ENCODE peak calls at places on chromosomes 2 and 18, in ten cellular contexts. L, M, N, A, O, I, V, Z, P and K are unnamed samples.

GRCh38 chr2:24327988-24328387 is 32.3 kb downstream of the ITSN2 start:
- ATAC-seq in L (peak; percentile 34), M (peak; percentile 45), N (no peak), A (peak; percentile 53), O (no peak), I (no peak), V (peak; percentile 47), Z (no peak), P (no peak), K (no peak)

GRCh38 chr2:25920326-25920725 is 42.0 kb upstream of the ASXL2 start:
- ATAC-seq in L (no peak), M (no peak), N (no peak), A (no peak), O (no peak), I (no peak), V (no peak), Z (no peak), P (no peak), K (no peak)

GRCh38 chr2:170818294-170819104 is 1.8 kb downstream of the GAD1 start:
- ATAC-seq in L (no peak), M (no peak), N (no peak), A (no peak), O (peak; percentile 23), I (no peak), V (no peak), Z (no peak), P (no peak), K (no peak)

GRCh38 chr2:143787674-143788073 is 658.5 kb downstream of the ARHGAP15 start:
- ATAC-seq in L (no peak), M (no peak), N (no peak), A (no peak), O (no peak), I (no peak), V (no peak), Z (no peak), P (no peak), K (no peak)

GRCh38 chr2:101295895-101296294 is 12.6 kb downstream of the RNF149 start:
- ATAC-seq in L (no peak), M (peak; percentile 70), N (no peak), A (no peak), O (no peak), I (no peak), V (peak; percentile 14), Z (no peak), P (no peak), K (no peak)

GRCh38 chr18:3151379-3152264 is 68.1 kb downstream of the MYOM1 start:
- ATAC-seq in L (no peak), M (peak; percentile 65), N (no peak), A (no peak), O (no peak), I (no peak), V (peak; percentile 20), Z (no peak), P (no peak), K (no peak)

GRCh38 chr2:180187611-180188010 is 180.5 kb upstream of the CWC22 start:
- ATAC-seq in L (no peak), M (no peak), N (no peak), A (no peak), O (no peak), I (no peak), V (no peak), Z (no peak), P (no peak), K (no peak)

GRCh38 chr2:159131882-159132281 is 154.6 kb downstream of the WDSUB1 start:
- ATAC-seq in L (peak; percentile 47), M (peak; percentile 62), N (peak; percentile 24), A (peak; percentile 30), O (peak; percentile 92), I (peak; percentile 36), V (peak; percentile 48), Z (peak; percentile 34), P (no peak), K (no peak)

GRCh38 chr2:88022522-88022921 is 6.2 kb upstream of the RNU2-63P start:
- ATAC-seq in L (no peak), M (peak; percentile 37), N (peak; percentile 43), A (no peak), O (no peak), I (no peak), V (no peak), Z (no peak), P (no peak), K (no peak)

GRCh38 chr2:101829429-101829828 is 131.9 kb downstream of the MAP4K4 start:
- ATAC-seq in L (no peak), M (no peak), N (no peak), A (no peak), O (no peak), I (no peak), V (no peak), Z (no peak), P (no peak), K (no peak)

GRCh38 chr18:35027206-35027605 is 14.0 kb upstream of the MAPRE2 start:
- ATAC-seq in L (no peak), M (no peak), N (no peak), A (no peak), O (no peak), I (no peak), V (no peak), Z (no peak), P (peak; percentile 14), K (no peak)

GRCh38 chr18:75582406-75582821 is 154.9 kb upstream of the SMIM21 start:
- ATAC-seq in L (no peak), M (no peak), N (no peak), A (no peak), O (no peak), I (no peak), V (no peak), Z (no peak), P (no peak), K (no peak)

GRCh38 chr2:101361519-101361918 is 25.8 kb downstream of the CREG2 start:
- ATAC-seq in L (no peak), M (no peak), N (no peak), A (no peak), O (peak; percentile 32), I (no peak), V (no peak), Z (no peak), P (peak; percentile 54), K (no peak)

GRCh38 chr18:75970212-75970611 is 524.8 kb downstream of the ZNF516 start:
- ATAC-seq in L (peak; percentile 14), M (no peak), N (no peak), A (no peak), O (no peak), I (no peak), V (no peak), Z (no peak), P (no peak), K (no peak)

GRCh38 chr2:8270699-8271098 is 411.2 kb upstream of the ID2 start:
- ATAC-seq in L (no peak), M (no peak), N (no peak), A (no peak), O (no peak), I (no peak), V (peak; percentile 48), Z (no peak), P (no peak), K (no peak)

GRCh38 chr18:9507565-9508088 is 32.3 kb downstream of the RALBP1 start:
- ATAC-seq in L (no peak), M (no peak), N (no peak), A (no peak), O (no peak), I (no peak), V (no peak), Z (no peak), P (no peak), K (no peak)

GRCh38 chr2:98908909-98909308 is 27.1 kb downstream of the CRACDL start:
- ATAC-seq in L (no peak), M (no peak), N (no peak), A (no peak), O (peak; percentile 4), I (no peak), V (no peak), Z (no peak), P (peak; percentile 28), K (no peak)

GRCh38 chr18:55236150-55236931 is 277.1 kb upstream of the CCDC68 start:
- ATAC-seq in L (peak; percentile 64), M (peak; percentile 53), N (no peak), A (peak; percentile 59), O (no peak), I (peak; percentile 16), V (peak; percentile 24), Z (peak; percentile 59), P (no peak), K (no peak)

GRCh38 chr2:54665436-54665856 is 58.0 kb upstream of the EML6 start:
- ATAC-seq in L (peak; percentile 60), M (peak; percentile 63), N (no peak), A (peak; percentile 28), O (no peak), I (no peak), V (peak; percentile 8), Z (peak; percentile 19), P (peak; percentile 68), K (no peak)
- H3K4me1 ChIP-seq in L (peaks cover 61% of the 10 kb centered on the region), M (peaks cover 32% of the 10 kb centered on the region), N (peaks cover 48% of the 10 kb centered on the region), A (peaks cover 18% of the 10 kb centered on the region), O (peaks cover 14% of the 10 kb centered on the region), I (peaks cover 15% of the 10 kb centered on the region), V (peaks cover 9% of the 10 kb centered on the region), Z (peaks cover 8% of the 10 kb centered on the region), P (no peaks in the 10 kb centered on the region), K (peaks cover 48% of the 10 kb centered on the region)

DNA sequence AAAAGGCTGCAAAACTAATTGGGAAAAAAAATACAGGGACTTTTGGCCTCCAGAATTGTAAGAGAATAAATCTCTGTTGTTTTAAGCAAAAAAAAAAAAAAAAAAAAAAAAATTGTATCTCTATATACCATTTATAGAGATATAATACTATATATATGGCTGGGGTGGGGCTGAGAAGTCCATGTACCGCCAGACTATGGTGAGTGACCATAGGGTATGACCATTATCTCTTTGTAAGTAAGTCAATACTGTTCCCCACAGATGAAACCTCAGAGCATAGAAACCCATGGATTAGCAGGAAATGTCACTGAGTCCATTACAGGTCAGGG is 117.1 kb upstream of the MCFD2 start:
- ATAC-seq in L (no peak), M (no peak), N (no peak), A (no peak), O (no peak), I (no peak), V (no peak), Z (no peak), P (no peak), K (no peak)
- H3K4me1 ChIP-seq in L (peaks cover 47% of the 10 kb centered on the region), M (peaks cover 44% of the 10 kb centered on the region), N (peaks cover 44% of the 10 kb centered on the region), A (peaks cover 26% of the 10 kb centered on the region), O (peaks cover 31% of the 10 kb centered on the region), I (peaks cover 17% of the 10 kb centered on the region), V (peaks cover 24% of the 10 kb centered on the region), Z (no peaks in the 10 kb centered on the region), P (no peaks in the 10 kb centered on the region), K (peaks cover 12% of the 10 kb centered on the region)

GRCh38 chr2:55120634-55121359 is 70.5 kb upstream of the RTN4 start:
- ATAC-seq in L (peak; percentile 74), M (peak; percentile 47), N (no peak), A (peak; percentile 87), O (no peak), I (no peak), V (no peak), Z (peak; percentile 60), P (no peak), K (no peak)
- H3K4me1 ChIP-seq in L (peaks cover 29% of the 10 kb centered on the region), M (no peaks in the 10 kb centered on the region), N (peaks cover 4% of the 10 kb centered on the region), A (peaks cover 10% of the 10 kb centered on the region), O (peaks cover 6% of the 10 kb centered on the region), I (peaks cover 5% of the 10 kb centered on the region), V (no peaks in the 10 kb centered on the region), Z (no peaks in the 10 kb centered on the region), P (no peaks in the 10 kb centered on the region), K (no peaks in the 10 kb centered on the region)

DNA sequence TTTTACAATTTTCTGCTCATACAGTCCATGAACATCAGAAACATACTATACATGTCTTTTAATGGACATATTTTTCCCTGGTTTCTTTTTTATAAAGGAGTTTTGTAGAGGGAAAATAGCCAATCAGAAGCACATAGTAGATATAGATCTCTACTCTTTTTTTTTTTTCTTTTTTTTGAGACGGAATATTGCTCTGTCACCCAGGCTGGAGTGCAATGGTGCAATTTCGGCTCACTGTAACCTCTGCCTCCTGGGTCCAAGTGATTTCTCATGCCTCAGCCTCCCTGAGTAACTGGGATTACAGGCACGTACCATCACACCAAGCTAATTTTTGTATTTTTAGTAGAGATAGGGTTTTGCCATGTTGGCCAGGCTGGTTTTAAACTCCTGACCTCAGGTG is 83.2 kb upstream of the MGAT5 start:
- ATAC-seq in L (no peak), M (no peak), N (no peak), A (no peak), O (no peak), I (no peak), V (no peak), Z (no peak), P (no peak), K (no peak)
- H3K4me1 ChIP-seq in L (peaks cover 15% of the 10 kb centered on the region), M (peaks cover 18% of the 10 kb centered on the region), N (peaks cover 26% of the 10 kb centered on the region), A (peaks cover 9% of the 10 kb centered on the region), O (peaks cover 22% of the 10 kb centered on the region), I (peaks cover 38% of the 10 kb centered on the region), V (no peaks in the 10 kb centered on the region), Z (no peaks in the 10 kb centered on the region), P (peaks cover 16% of the 10 kb centered on the region), K (peaks cover 3% of the 10 kb centered on the region)